ENCODE peak calls at places on chromosomes 16 and 17, in four cellular contexts. Y, F, T and U are unnamed samples.

GRCh38 chr17:5396612-5397011 is 22.9 kb downstream of the NUP88 start:
- DNase-seq in Y (no peak), F (no peak), T (no peak), U (no peak)

GRCh38 chr17:31068291-31068690 is 26.5 kb upstream of the NF1 start:
- DNase-seq in Y (no peak), F (peak), T (no peak), U (peak)

GRCh38 chr16:55892821-55893220 is 17.6 kb upstream of the CES5A start:
- DNase-seq in Y (no peak), F (no peak), T (no peak), U (no peak)

GRCh38 chr17:72863511-72864175 is 228.8 kb downstream of the SLC39A11 start:
- DNase-seq in Y (no peak), F (no peak), T (no peak), U (no peak)

GRCh38 chr17:236641-237405 is 55.4 kb upstream of the DOC2B start:
- DNase-seq in Y (no peak), F (no peak), T (no peak), U (no peak)

GRCh38 chr17:51135956-51136355 is 15.3 kb upstream of the SPAG9 start:
- DNase-seq in Y (no peak), F (no peak), T (no peak), U (no peak)

GRCh38 chr16:1300664-1301476 is 8.6 kb upstream of the UBE2I start:
- DNase-seq in Y (peak), F (peak), T (peak), U (peak)

GRCh38 chr17:47915667-47916242 is 19.7 kb downstream of the SP2 start:
- DNase-seq in Y (no peak), F (no peak), T (no peak), U (no peak)

GRCh38 chr17:56034120-56034757 is 119.0 kb upstream of the ANKFN1 start:
- DNase-seq in Y (no peak), F (no peak), T (no peak), U (no peak)

GRCh38 chr16:17470002-17470870 is 524 bp downstream of the XYLT1 start:
- DNase-seq in Y (no peak), F (no peak), T (no peak), U (peak)

GRCh38 chr16:48901712-48902374 is 291.9 kb upstream of the N4BP1 start:
- DNase-seq in Y (no peak), F (no peak), T (no peak), U (no peak)

GRCh38 chr17:76266244-76266938 is 1.2 kb downstream of the UBALD2 start:
- DNase-seq in Y (no peak), F (no peak), T (no peak), U (no peak)

GRCh38 chr16:750454-750853 is 9.7 kb upstream of the CIAO3 start:
- DNase-seq in Y (no peak), F (no peak), T (no peak), U (no peak)

GRCh38 chr17:48181653-48182052 is 74.1 kb downstream of the SNX11 start:
- DNase-seq in Y (no peak), F (no peak), T (no peak), U (no peak)

GRCh38 chr17:77246110-77247047 is 105.6 kb downstream of the SEC14L1 start:
- DNase-seq in Y (no peak), F (no peak), T (no peak), U (no peak)

GRCh38 chr17:79438936-79439335 is 171.9 kb downstream of the RBFOX3 start:
- DNase-seq in Y (no peak), F (no peak), T (no peak), U (no peak)

GRCh38 chr17:80252871-80253270 is 7.8 kb upstream of the RNF213 start:
- DNase-seq in Y (peak), F (peak), T (peak), U (peak)

GRCh38 chr16:85829751-85830445 is 30.4 kb downstream of the COX4I1 start:
- DNase-seq in Y (no peak), F (no peak), T (no peak), U (no peak)

GRCh38 chr17:77145635-77146632 is 5.2 kb downstream of the SEC14L1 start:
- DNase-seq in Y (no peak), F (no peak), T (no peak), U (no peak)

GRCh38 chr17:21573961-21574610 is 118.2 kb upstream of the KCNJ18 start:
- DNase-seq in Y (peak), F (peak), T (peak), U (peak)

GRCh38 chr17:4854181-4854681 is 21.1 kb downstream of the MINK1 start:
- DNase-seq in Y (no peak), F (no peak), T (no peak), U (no peak)

GRCh38 chr17:12982224-12982623 is 35.6 kb downstream of the ELAC2 start:
- DNase-seq in Y (no peak), F (no peak), T (no peak), U (no peak)

GRCh38 chr16:54174201-54174600 is 112.4 kb downstream of the IRX3 start:
- DNase-seq in Y (no peak), F (no peak), T (no peak), U (no peak)

GRCh38 chr17:28725660-28726395 is at the start of gene TLCD1:
- DNase-seq in Y (no peak), F (peak), T (peak), U (peak)

GRCh38 chr17:34382586-34383224 is 19.7 kb upstream of the CCL1 start:
- DNase-seq in Y (peak), F (no peak), T (no peak), U (no peak)

GRCh38 chr16:63629272-63629671 is 1492.6 kb downstream of the CDH11 start:
- DNase-seq in Y (no peak), F (no peak), T (no peak), U (no peak)

GRCh38 chr16:71409038-71409775 is 32.6 kb downstream of the TLE7 start:
- DNase-seq in Y (no peak), F (no peak), T (no peak), U (no peak)

GRCh38 chr17:14833201-14833773 is 431.8 kb downstream of the PMP22 start:
- DNase-seq in Y (no peak), F (no peak), T (no peak), U (no peak)